ENCODE peak calls at places on chromosomes 7 and 10, in nine cellular contexts. D is NCI-H1048; R is iPS DF 6.9; Y is cerebellum; N is HuH-7; Q is stimulated activated CD4-positive, alpha-beta T cell treated with anti-CD3 and anti-CD28 coated beads, Interleukin-15, amount 100 ng/mL, for 1 hour; C is iPS-NIHi11; X is ACHN; U is HFF-Myc. Z is an unnamed sample.

GRCh38 chr7:103065666-103066065 is 8.9 kb downstream of the FBXL13 start:
- DNase-seq in X (peak), U (peak), Q (peak), R (no peak), C (peak), D (peak), Y (no peak), N (peak), Z (peak)

GRCh38 chr10:97127960-97128850 is 57.6 kb downstream of the SLIT1 start:
- DNase-seq in Y (peak), D (no peak), N (no peak), X (no peak), U (no peak), R (no peak), Q (no peak), C (no peak), Z (no peak)

GRCh38 chr10:47186941-47187340 is 113.1 kb upstream of the GDF10 start:
- DNase-seq in Q (no peak), N (no peak), X (no peak), Y (no peak), C (no peak), U (no peak), D (no peak), R (no peak), Z (no peak)

GRCh38 chr7:140923358-140924006 is 1.2 kb downstream of the BRAF start:
- DNase-seq in C (no peak), X (peak), R (no peak), Q (no peak), U (no peak), N (peak), D (no peak), Y (peak), Z (peak)

GRCh38 chr10:89209718-89210117 is 2.6 kb upstream of the CH25H start:
- DNase-seq in D (no peak), C (no peak), Y (no peak), N (no peak), Q (no peak), R (no peak), U (no peak), X (no peak), Z (no peak)

GRCh38 chr7:40747856-40748255 is 613.1 kb downstream of the SUGCT start:
- DNase-seq in N (no peak), R (no peak), Q (no peak), C (no peak), U (no peak), X (no peak), Y (no peak), D (no peak), Z (no peak)

GRCh38 chr7:6448943-6449543 is 1.3 kb upstream of the DAGLB start:
- DNase-seq in D (no peak), R (no peak), Q (no peak), Y (no peak), U (no peak), C (no peak), X (no peak), N (no peak), Z (no peak)

GRCh38 chr10:101330236-101331225 is 23.4 kb upstream of the BTRC start:
- DNase-seq in X (no peak), N (no peak), R (no peak), Y (no peak), D (no peak), C (no peak), Q (no peak), U (no peak), Z (no peak)

GRCh38 chr10:3749597-3750351 is 35.2 kb downstream of the KLF6 start:
- DNase-seq in N (no peak), U (no peak), X (no peak), Y (no peak), R (no peak), Q (no peak), D (no peak), C (no peak), Z (peak)

GRCh38 chr10:27911645-27912044 is 87.2 kb downstream of the ODAD2 start:
- DNase-seq in Q (no peak), Y (no peak), R (no peak), D (no peak), U (no peak), C (peak), X (no peak), N (no peak), Z (peak)

GRCh38 chr7:27842851-27843250 is 102.9 kb downstream of the TAX1BP1 start:
- DNase-seq in C (no peak), Q (no peak), R (no peak), U (no peak), Y (no peak), X (no peak), N (no peak), D (no peak), Z (no peak)

GRCh38 chr10:108629843-108630242 is 1293.5 kb downstream of the XPNPEP1 start:
- DNase-seq in N (peak), R (no peak), Y (no peak), X (no peak), U (no peak), C (no peak), Q (no peak), D (no peak), Z (no peak)

GRCh38 chr7:93029056-93029455 is 88.7 kb downstream of the SAMD9 start:
- DNase-seq in Q (no peak), C (no peak), N (no peak), Y (no peak), U (no peak), D (no peak), X (no peak), R (no peak), Z (no peak)

GRCh38 chr10:71263376-71263775 is 51.0 kb downstream of the UNC5B start:
- DNase-seq in U (no peak), N (no peak), C (no peak), Q (no peak), D (no peak), X (no peak), Y (no peak), R (no peak), Z (no peak)

GRCh38 chr10:133159950-133160812 is at the start of gene KNDC1:
- DNase-seq in D (no peak), C (peak), U (no peak), X (peak), R (no peak), Q (no peak), N (no peak), Y (peak), Z (peak)

GRCh38 chr7:35035511-35035921 is 1.8 kb downstream of the DPY19L1 start:
- DNase-seq in C (peak), Q (no peak), R (no peak), D (no peak), Y (peak), U (no peak), X (peak), N (peak), Z (peak)

GRCh38 chr7:116142850-116143249 is 67.5 kb upstream of the TES start:
- DNase-seq in U (no peak), X (no peak), D (no peak), N (no peak), Y (no peak), Q (no peak), R (no peak), C (no peak), Z (no peak)

GRCh38 chr10:31242902-31243301 is 76.1 kb upstream of the ZEB1 start:
- DNase-seq in Q (peak), N (no peak), X (peak), U (peak), Y (no peak), R (no peak), D (no peak), C (peak), Z (peak)

GRCh38 chr7:978049-978346 is 2.6 kb upstream of the COX19 start:
- DNase-seq in N (no peak), U (no peak), Q (no peak), R (no peak), Y (no peak), X (no peak), C (no peak), D (no peak), Z (no peak)

GRCh38 chr10:82394122-82394521 is 519.1 kb downstream of the NRG3 start:
- DNase-seq in C (no peak), U (no peak), D (no peak), N (no peak), X (no peak), Y (no peak), R (no peak), Q (no peak), Z (no peak)

GRCh38 chr10:77004917-77005564 is 632.6 kb downstream of the KCNMA1 start:
- DNase-seq in D (no peak), Y (peak), C (peak), R (peak), X (peak), N (peak), Q (no peak), U (peak), Z (peak)

GRCh38 chr7:44189286-44189992 is at the start of gene GCK:
- DNase-seq in C (no peak), X (no peak), U (no peak), Q (no peak), R (no peak), Y (peak), N (no peak), D (no peak), Z (no peak)

GRCh38 chr7:85682819-85683218 is 496.0 kb upstream of the SEMA3D start:
- DNase-seq in D (no peak), Q (no peak), Y (no peak), U (peak), R (no peak), X (no peak), N (no peak), C (no peak), Z (peak)

GRCh38 chr10:326894-327635 is 191.8 kb downstream of the ZMYND11 start:
- DNase-seq in X (no peak), D (no peak), C (no peak), U (no peak), Y (no peak), N (no peak), R (no peak), Q (no peak), Z (no peak)

GRCh38 chr7:101630591-101630990 is 1.5 kb upstream of the MYL10 start:
- DNase-seq in D (no peak), Y (no peak), R (no peak), U (peak), X (peak), Q (no peak), N (no peak), C (no peak), Z (no peak)

GRCh38 chr7:12683678-12684077 is 3.8 kb upstream of the ARL4A start:
- DNase-seq in Y (no peak), Q (no peak), X (peak), R (no peak), D (no peak), U (no peak), C (no peak), N (no peak), Z (no peak)

GRCh38 chr7:98051118-98051744 is 55.4 kb upstream of the LMTK2 start:
- DNase-seq in C (peak), R (peak), Y (no peak), D (no peak), U (no peak), Q (peak), X (no peak), N (no peak), Z (no peak)

GRCh38 chr7:5408777-5409176 is 14.9 kb downstream of the TNRC18 start:
- DNase-seq in D (no peak), R (no peak), U (no peak), Y (no peak), X (no peak), C (peak), Q (no peak), N (no peak), Z (no peak)

GRCh38 chr10:1434912-1435692 is 302.2 kb downstream of the ADARB2 start:
- DNase-seq in N (no peak), Q (no peak), Y (no peak), D (no peak), R (no peak), U (no peak), C (no peak), X (no peak), Z (no peak)

GRCh38 chr10:78585952-78586351 is 482.8 kb upstream of the ZMIZ1 start:
- DNase-seq in D (no peak), Q (no peak), U (no peak), X (no peak), N (no peak), C (no peak), R (no peak), Y (no peak), Z (no peak)

Z was measured in cardiac muscle cell.